ENCODE peak calls at places on chromosomes 3 and 15, in five cellular contexts. T is upper lobe of right lung, R is mesendoderm, V is hepatocyte, Z is HCT116. S is an unnamed sample.

GRCh38 chr15:57607570-57608000 is 15.9 kb downstream of the MYZAP start:
- DNase-seq in T (peak; percentile 78), R (no peak), V (peak; percentile 85), Z (peak; percentile 91), S (peak; percentile 49)

GRCh38 chr15:76135516-76135915 is 75.7 kb downstream of the TMEM266 start:
- DNase-seq in T (no peak), R (no peak), V (no peak), Z (no peak), S (no peak)

GRCh38 chr3:127911421-127911931 is 3.6 kb upstream of the KBTBD12 start:
- DNase-seq in T (no peak), R (peak; percentile 37), V (peak; percentile 56), Z (no peak), S (no peak)

GRCh38 chr3:197352382-197352781 is 54.0 kb upstream of the DLG1 start:
- DNase-seq in T (no peak), R (no peak), V (peak; percentile 73), Z (no peak), S (no peak)

GRCh38 chr15:58686286-58686685 is 63.2 kb downstream of the ADAM10 start:
- DNase-seq in T (no peak), R (peak; percentile 60), V (no peak), Z (no peak), S (no peak)

GRCh38 chr15:100140527-100141303 is 201.1 kb downstream of the ADAMTS17 start:
- DNase-seq in T (no peak), R (no peak), V (no peak), Z (no peak), S (no peak)

GRCh38 chr3:141539441-141540187 is 52.8 kb downstream of the RASA2 start:
- DNase-seq in T (no peak), R (no peak), V (no peak), Z (no peak), S (no peak)

GRCh38 chr15:35306361-35306981 is 221.4 kb upstream of the NANOGP8 start:
- DNase-seq in T (no peak), R (peak; percentile 38), V (peak; percentile 79), Z (peak; percentile 18), S (peak; percentile 15)

GRCh38 chr3:149638401-149639092 is 19.3 kb downstream of the WWTR1 start:
- DNase-seq in T (no peak), R (no peak), V (peak; percentile 40), Z (no peak), S (peak; percentile 57)

GRCh38 chr3:151817473-151817872 is 3.6 kb downstream of the AADAC start:
- DNase-seq in T (no peak), R (no peak), V (no peak), Z (no peak), S (no peak)

GRCh38 chr3:46660543-46661523 is 32.6 kb downstream of the ALS2CL start:
- DNase-seq in T (no peak), R (no peak), V (no peak), Z (no peak), S (peak; percentile 24)

GRCh38 chr15:47027322-47027946 is 689.9 kb upstream of the SEMA6D start:
- DNase-seq in T (no peak), R (peak; percentile 56), V (peak; percentile 17), Z (no peak), S (no peak)

GRCh38 chr3:1805331-1805730 is 293.3 kb upstream of the CNTN4 start:
- DNase-seq in T (no peak), R (no peak), V (no peak), Z (no peak), S (no peak)

GRCh38 chr3:71395927-71396695 is 187.4 kb downstream of the FOXP1 start:
- DNase-seq in T (no peak), R (no peak), V (no peak), Z (no peak), S (no peak)

GRCh38 chr3:188197388-188197847 is 43.5 kb downstream of the LPP start:
- DNase-seq in T (no peak), R (peak; percentile 95), V (no peak), Z (no peak), S (no peak)

GRCh38 chr3:143973352-143974021 is 1.9 kb downstream of the DIPK2A start:
- DNase-seq in T (no peak), R (no peak), V (peak; percentile 19), Z (no peak), S (no peak)

GRCh38 chr15:88900309-88900981 is 5.1 kb upstream of the HAPLN3 start:
- DNase-seq in T (no peak), R (peak; percentile 48), V (peak; percentile 37), Z (no peak), S (peak; percentile 68)

GRCh38 chr15:50145451-50145872 is 26.4 kb upstream of the ATP8B4 start:
- DNase-seq in T (no peak), R (peak; percentile 90), V (peak; percentile 82), Z (peak; percentile 71), S (peak; percentile 69)

GRCh38 chr15:48566669-48567068 is 78.8 kb downstream of the FBN1 start:
- DNase-seq in T (no peak), R (no peak), V (no peak), Z (no peak), S (peak; percentile 50)

GRCh38 chr3:119628390-119628789 is 30.7 kb downstream of the PLA1A start:
- DNase-seq in T (no peak), R (no peak), V (no peak), Z (no peak), S (no peak)

GRCh38 chr3:143352031-143352623 is 232.6 kb downstream of the CHST2 start:
- DNase-seq in T (no peak), R (peak; percentile 3), V (no peak), Z (no peak), S (no peak)

GRCh38 chr3:72847282-72847681 is 963 bp downstream of the SHQ1 start:
- DNase-seq in T (no peak), R (no peak), V (no peak), Z (no peak), S (no peak)

GRCh38 chr15:91113036-91113435 is 13.0 kb downstream of the SV2B start:
- DNase-seq in T (no peak), R (peak; percentile 46), V (no peak), Z (no peak), S (no peak)

GRCh38 chr3:100164730-100165129 is 50.4 kb upstream of the FILIP1L start:
- DNase-seq in T (no peak), R (no peak), V (no peak), Z (no peak), S (no peak)

GRCh38 chr15:92391640-92392039 is 2.0 kb upstream of the ST8SIA2 start:
- DNase-seq in T (no peak), R (peak; percentile 78), V (peak; percentile 53), Z (peak; percentile 36), S (no peak)

GRCh38 chr15:100932676-100933348 is 13.7 kb downstream of the LRRK1 start:
- DNase-seq in T (no peak), R (no peak), V (no peak), Z (no peak), S (peak; percentile 15)

GRCh38 chr15:36899696-36900095 is 200.7 kb downstream of the MEIS2 start:
- DNase-seq in T (no peak), R (no peak), V (no peak), Z (no peak), S (no peak)

GRCh38 chr3:146131616-146132410 is 29.2 kb downstream of the PLOD2 start:
- DNase-seq in T (no peak), R (no peak), V (no peak), Z (no peak), S (peak; percentile 94)

GRCh38 chr15:69808756-69809155 is 289.0 kb downstream of the TLE3 start:
- DNase-seq in T (no peak), R (no peak), V (no peak), Z (no peak), S (peak; percentile 93)

GRCh38 chr15:32910839-32911238 is 193.0 kb downstream of the GREM1 start:
- DNase-seq in T (no peak), R (no peak), V (no peak), Z (no peak), S (no peak)

GRCh38 chr3:153848701-153849100 is 272.5 kb upstream of the ARHGEF26 start:
- DNase-seq in T (no peak), R (no peak), V (peak; percentile 22), Z (no peak), S (no peak)

GRCh38 chr3:66938338-66938963 is 59.7 kb upstream of the KBTBD8 start:
- DNase-seq in T (no peak), R (peak; percentile 86), V (peak; percentile 84), Z (peak; percentile 44), S (no peak)

GRCh38 chr15:37045241-37045640 is 55.1 kb downstream of the MEIS2 start:
- DNase-seq in T (no peak), R (peak; percentile 54), V (no peak), Z (no peak), S (no peak)

DNA sequence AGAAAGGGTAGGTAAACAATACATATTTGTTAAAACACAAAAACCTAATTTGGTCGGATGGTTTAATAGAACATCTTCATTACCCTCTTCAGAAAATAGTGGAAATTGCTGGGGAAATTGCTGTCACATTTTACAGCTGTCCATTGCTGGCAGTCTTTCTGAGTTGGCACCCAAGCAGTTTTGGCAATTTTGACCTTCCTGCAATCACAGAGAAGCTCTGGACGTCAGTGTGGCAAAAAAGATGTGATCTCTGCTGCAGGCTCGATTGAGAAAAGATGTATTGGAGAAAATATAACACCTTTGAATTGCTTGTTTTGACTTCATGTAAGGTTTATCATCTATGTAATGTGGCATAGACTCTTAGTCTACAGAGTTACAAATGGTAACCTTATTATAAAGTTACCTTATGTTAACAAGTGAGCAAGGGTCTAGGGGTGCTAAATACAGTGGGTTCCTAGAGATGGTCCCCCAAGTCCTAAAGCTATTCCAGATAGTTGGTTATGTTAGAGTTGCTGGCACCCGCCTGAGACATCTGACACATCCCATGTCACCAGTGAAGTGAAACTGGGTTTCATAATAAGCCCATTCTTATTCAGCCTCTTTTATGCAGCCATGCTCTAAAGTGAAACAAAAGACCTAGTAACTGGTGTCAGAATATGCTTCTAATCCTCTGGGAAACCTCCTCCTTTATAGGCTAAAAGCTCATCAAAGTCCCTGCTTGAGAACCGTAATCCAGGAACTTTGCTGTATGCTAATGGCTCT is 14.0 kb downstream of the UBE2E1 start:
- DNase-seq in T (no peak), R (no peak), V (no peak), Z (no peak), S (no peak)
- H3K4me1 ChIP-seq in T (peaks cover 9% of the 10 kb centered on the region), R (no peaks in the 10 kb centered on the region), V (no peaks in the 10 kb centered on the region), Z (no peaks in the 10 kb centered on the region), S (peaks cover 10% of the 10 kb centered on the region)

DNA sequence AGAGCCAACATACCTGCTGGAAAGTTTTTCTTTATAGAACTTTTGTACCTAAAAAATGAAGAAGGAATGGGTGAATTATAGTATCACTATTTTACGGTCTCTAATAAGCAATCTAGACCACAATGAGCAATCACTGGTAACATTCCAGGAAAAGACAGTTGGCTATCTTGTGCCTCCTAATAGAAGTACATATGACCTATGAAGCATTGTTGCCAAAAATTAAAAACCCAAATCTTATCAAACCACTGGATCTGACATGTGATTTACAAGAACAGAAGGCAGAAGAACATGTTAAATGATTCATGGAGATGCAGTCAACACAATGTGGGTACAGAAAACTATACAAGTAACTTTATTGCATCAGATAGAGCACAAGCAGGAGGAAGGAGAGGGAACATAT is 14.5 kb upstream of the HYKK start:
- DNase-seq in T (no peak), R (no peak), V (no peak), Z (no peak), S (no peak)
- H3K36me3 ChIP-seq in T (peaks cover 96% of the 10 kb centered on the region), R (peaks cover 1% of the 10 kb centered on the region), V (no peaks in the 10 kb centered on the region), Z (peaks cover 27% of the 10 kb centered on the region), S (peaks cover 95% of the 10 kb centered on the region)

GRCh38 chr3:109033000-109033660 is 79.5 kb upstream of the GUCA1C start:
- DNase-seq in T (no peak), R (no peak), V (no peak), Z (no peak), S (no peak)
- H3K4me3 ChIP-seq in T (no peak overlapping the region), R (no peak overlapping the region), V (no peak overlapping the region), Z (no peak overlapping the region), S (no peak overlapping the region)

GRCh38 chr15:85531083-85531482 is 150.7 kb downstream of the AKAP13 start:
- DNase-seq in T (no peak), R (no peak), V (no peak), Z (no peak), S (no peak)
- H3K4me1 ChIP-seq in T (peaks cover 65% of the 10 kb centered on the region), R (no peaks in the 10 kb centered on the region), V (no peaks in the 10 kb centered on the region), Z (no peaks in the 10 kb centered on the region), S (no peaks in the 10 kb centered on the region)